ENCODE peak calls at places on chromosomes 11 and 22, in six cellular contexts. W is heart left ventricle, H is ovary, G is endothelial cell of umbilical vein, N is right lobe of liver, P is GM12891. F is an unnamed sample.

GRCh38 chr11:64998141-64998540 is 1.4 kb upstream of the BATF2 start:
- DNase-seq in W (no peak), H (no peak), G (no peak), N (no peak), P (no peak), F (no peak)

GRCh38 chr22:22235564-22235963 is 9.0 kb upstream of the VPREB1 start:
- DNase-seq in W (no peak), H (no peak), G (peak), N (no peak), P (peak), F (no peak)

GRCh38 chr11:8285796-8286195 is 22.1 kb upstream of the LMO1 start:
- DNase-seq in W (no peak), H (no peak), G (no peak), N (no peak), P (no peak), F (no peak)

GRCh38 chr22:23117275-23117674 is 24.5 kb downstream of the RSPH14 start:
- DNase-seq in W (no peak), H (peak), G (no peak), N (no peak), P (no peak), F (no peak)

GRCh38 chr11:64053699-64054098 is 18.0 kb downstream of the FLRT1 start:
- DNase-seq in W (no peak), H (no peak), G (no peak), N (no peak), P (no peak), F (no peak)

GRCh38 chr11:69662806-69663205 is 12.3 kb downstream of the LTO1 start:
- DNase-seq in W (peak), H (no peak), G (no peak), N (peak), P (no peak), F (no peak)

GRCh38 chr22:40791241-40791640 is 27.9 kb downstream of the SLC25A17 start:
- DNase-seq in W (no peak), H (no peak), G (peak), N (no peak), P (no peak), F (no peak)

GRCh38 chr11:359181-359714 is 10.1 kb upstream of the B4GALNT4 start:
- DNase-seq in W (no peak), H (peak), G (no peak), N (peak), P (no peak), F (no peak)

GRCh38 chr11:44147751-44148150 is 52.3 kb downstream of the EXT2 start:
- DNase-seq in W (no peak), H (no peak), G (no peak), N (no peak), P (no peak), F (no peak)

GRCh38 chr22:19398206-19398605 is 33.3 kb downstream of the HIRA start:
- DNase-seq in W (no peak), H (no peak), G (no peak), N (no peak), P (no peak), F (no peak)

GRCh38 chr11:112525270-112525669 is 264.6 kb upstream of the PLET1 start:
- DNase-seq in W (no peak), H (no peak), G (no peak), N (no peak), P (no peak), F (no peak)

GRCh38 chr11:849951-850776 is 7.5 kb downstream of the TSPAN4 start:
- DNase-seq in W (no peak), H (no peak), G (no peak), N (no peak), P (no peak), F (no peak)

GRCh38 chr22:18056161-18056666 is 21.6 kb upstream of the PEX26 start:
- DNase-seq in W (no peak), H (no peak), G (peak), N (no peak), P (no peak), F (no peak)

GRCh38 chr11:18243783-18244362 is 4.6 kb downstream of the SAA2 start:
- DNase-seq in W (no peak), H (no peak), G (peak), N (no peak), P (no peak), F (peak)

GRCh38 chr22:41411021-41411851 is 29.5 kb downstream of the TEF start:
- DNase-seq in W (no peak), H (peak), G (no peak), N (no peak), P (no peak), F (no peak)

GRCh38 chr22:23263651-23264555 is 83.6 kb downstream of the BCR start:
- DNase-seq in W (no peak), H (no peak), G (no peak), N (no peak), P (no peak), F (no peak)

GRCh38 chr22:40036591-40037225 is 42.0 kb downstream of the FAM83F start:
- DNase-seq in W (no peak), H (no peak), G (peak), N (peak), P (peak), F (peak)

GRCh38 chr11:6544921-6545850 is 48.1 kb downstream of the DNHD1 start:
- DNase-seq in W (no peak), H (no peak), G (no peak), N (no peak), P (no peak), F (no peak)

GRCh38 chr11:115348404-115348803 is 155.8 kb downstream of the CADM1 start:
- DNase-seq in W (no peak), H (no peak), G (no peak), N (no peak), P (no peak), F (no peak)

GRCh38 chr22:24550902-24551229 is 4.1 kb downstream of the GUCD1 start:
- DNase-seq in W (no peak), H (no peak), G (no peak), N (no peak), P (no peak), F (no peak)

GRCh38 chr11:65448418-65449196 is 26.0 kb downstream of the NEAT1 start:
- DNase-seq in W (no peak), H (no peak), G (peak), N (peak), P (no peak), F (no peak)

GRCh38 chr11:16713594-16713993 is 24.9 kb upstream of the C11orf58 start:
- DNase-seq in W (no peak), H (no peak), G (no peak), N (no peak), P (no peak), F (no peak)

GRCh38 chr11:133892584-133893380 is 47.5 kb upstream of the SPATA19 start:
- DNase-seq in W (no peak), H (no peak), G (no peak), N (no peak), P (no peak), F (no peak)

GRCh38 chr11:67576742-67577475 is 6.7 kb upstream of the GSTP1 start:
- DNase-seq in W (no peak), H (no peak), G (no peak), N (no peak), P (no peak), F (no peak)

GRCh38 chr11:65553301-65554001 is 4.7 kb downstream of the LTBP3 start:
- DNase-seq in W (no peak), H (no peak), G (no peak), N (no peak), P (no peak), F (no peak)

GRCh38 chr11:7672960-7673723 is at the start of gene CYB5R2:
- DNase-seq in W (peak), H (peak), G (peak), N (peak), P (no peak), F (peak)

GRCh38 chr11:94775576-94776327 is 7.6 kb downstream of the AMOTL1 start:
- DNase-seq in W (no peak), H (no peak), G (no peak), N (peak), P (no peak), F (no peak)

GRCh38 chr11:134945993-134946392 is 534.0 kb upstream of the B3GAT1 start:
- DNase-seq in W (no peak), H (no peak), G (no peak), N (no peak), P (no peak), F (no peak)

GRCh38 chr11:63999349-64000025 is 13.2 kb downstream of the OTUB1 start:
- DNase-seq in W (peak), H (peak), G (no peak), N (peak), P (peak), F (no peak)

GRCh38 chr11:38687008-38687407 is 2089.0 kb upstream of the RAG2 start:
- DNase-seq in W (no peak), H (no peak), G (no peak), N (no peak), P (no peak), F (no peak)

GRCh38 chr22:44583854-44584253 is 85.8 kb upstream of the RTL6 start:
- DNase-seq in W (peak), H (peak), G (no peak), N (peak), P (no peak), F (no peak)

GRCh38 chr11:121514998-121515671 is 62.4 kb upstream of the SORL1-AS1 start:
- DNase-seq in W (no peak), H (no peak), G (no peak), N (no peak), P (no peak), F (no peak)

GRCh38 chr11:102935514-102935913 is 20.0 kb downstream of the MMP13 start:
- DNase-seq in W (no peak), H (no peak), G (no peak), N (no peak), P (no peak), F (no peak)

GRCh38 chr11:134823970-134824369 is 411.9 kb upstream of the B3GAT1 start:
- DNase-seq in W (no peak), H (no peak), G (no peak), N (no peak), P (no peak), F (no peak)

DNA sequence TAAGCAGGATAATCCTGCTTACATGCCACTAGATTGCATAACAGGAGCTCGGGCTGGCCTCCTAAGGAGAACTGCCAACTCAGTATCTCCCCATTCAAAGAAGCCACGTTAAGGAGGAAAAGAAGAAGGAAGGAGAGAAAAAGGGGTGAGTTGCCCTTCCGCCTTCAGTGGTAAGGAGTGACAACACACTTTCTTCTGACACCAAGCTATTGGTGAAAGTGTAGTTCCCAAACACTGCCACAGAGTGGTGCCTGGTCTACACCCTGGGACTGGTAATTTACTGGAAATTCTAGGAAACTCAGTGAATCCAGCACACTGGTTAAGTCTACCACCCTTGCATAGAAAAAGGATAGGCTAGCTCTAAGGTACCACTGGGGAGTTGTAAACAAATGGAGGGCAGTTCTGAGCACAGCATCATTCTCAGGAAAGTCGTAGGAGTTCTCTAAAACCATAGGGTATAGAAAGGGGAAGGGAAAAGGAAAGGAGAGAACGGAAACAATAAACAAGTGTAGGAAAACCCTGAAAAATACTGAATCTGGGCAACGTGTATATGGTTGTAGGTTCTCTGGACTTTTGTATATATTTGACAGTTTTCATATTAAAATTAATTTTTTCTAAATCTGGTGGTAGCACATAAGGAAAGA is 58.2 kb downstream of the RRAS2 start:
- DNase-seq in W (no peak), H (peak), G (peak), N (peak), P (no peak), F (peak)
- TF ChIP-seq POLR2A in W (no peak), H (no peak), G (peak), N (no peak), P (no peak), F (no peak)

DNA sequence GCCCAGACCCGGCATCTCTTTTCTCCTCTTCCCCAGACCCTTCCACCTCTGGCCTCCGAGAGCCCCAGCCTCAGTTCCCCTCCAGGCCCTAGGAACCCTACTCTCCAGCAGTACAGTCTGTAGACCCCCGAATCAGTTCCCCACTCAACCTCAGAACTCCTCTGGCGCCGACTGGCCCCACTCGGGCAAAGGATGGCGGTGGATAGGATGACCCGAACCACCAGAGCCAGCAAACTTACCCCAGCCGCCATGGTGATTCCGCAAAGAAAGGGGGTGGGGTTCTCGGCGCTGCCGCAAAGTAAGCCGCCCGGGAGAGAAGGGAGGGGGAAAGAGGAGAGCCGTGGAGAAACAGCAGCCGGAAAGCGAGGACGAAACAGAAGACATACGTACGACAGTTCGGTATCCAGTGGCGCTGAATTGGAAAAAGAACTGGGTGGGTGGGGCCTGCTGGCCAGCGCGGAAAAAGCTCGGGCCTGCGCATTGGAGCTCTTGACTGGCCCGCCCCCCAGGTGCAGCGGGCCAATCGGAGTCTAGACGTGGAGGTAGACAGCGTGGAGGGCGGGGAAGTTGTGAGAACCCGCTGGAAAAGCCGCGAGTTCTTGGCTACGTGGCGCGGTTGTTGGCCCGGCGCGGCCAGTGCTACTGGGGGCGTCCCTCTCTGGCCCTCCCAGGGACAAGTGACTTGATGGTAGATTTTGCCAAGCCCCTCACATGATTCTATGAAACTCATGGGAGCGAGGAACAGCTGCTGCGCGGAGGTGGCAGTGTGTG is at the start of gene EEF1G:
- DNase-seq in W (peak), H (peak), G (peak), N (peak), P (peak), F (peak)
- TF ChIP-seq POLR2A in W (peak), H (peak), G (peak), N (peak), P (peak), F (peak)

GRCh38 chr11:3378426-3379423 is at the start of gene ZNF195:
- DNase-seq in W (peak), H (peak), G (peak), N (peak), P (peak), F (peak)

GRCh38 chr11:3381794-3382193 is 2.8 kb upstream of the ZNF195 start:
- DNase-seq in W (no peak), H (no peak), G (no peak), N (no peak), P (no peak), F (no peak)

GRCh38 chr11:3375552-3375951 is 3.4 kb downstream of the ZNF195 start:
- DNase-seq in W (no peak), H (no peak), G (no peak), N (no peak), P (no peak), F (no peak)

GRCh38 chr11:3382613-3383275 is 3.8 kb upstream of the ZNF195 start:
- DNase-seq in W (no peak), H (no peak), G (no peak), N (no peak), P (no peak), F (no peak)

DNA sequence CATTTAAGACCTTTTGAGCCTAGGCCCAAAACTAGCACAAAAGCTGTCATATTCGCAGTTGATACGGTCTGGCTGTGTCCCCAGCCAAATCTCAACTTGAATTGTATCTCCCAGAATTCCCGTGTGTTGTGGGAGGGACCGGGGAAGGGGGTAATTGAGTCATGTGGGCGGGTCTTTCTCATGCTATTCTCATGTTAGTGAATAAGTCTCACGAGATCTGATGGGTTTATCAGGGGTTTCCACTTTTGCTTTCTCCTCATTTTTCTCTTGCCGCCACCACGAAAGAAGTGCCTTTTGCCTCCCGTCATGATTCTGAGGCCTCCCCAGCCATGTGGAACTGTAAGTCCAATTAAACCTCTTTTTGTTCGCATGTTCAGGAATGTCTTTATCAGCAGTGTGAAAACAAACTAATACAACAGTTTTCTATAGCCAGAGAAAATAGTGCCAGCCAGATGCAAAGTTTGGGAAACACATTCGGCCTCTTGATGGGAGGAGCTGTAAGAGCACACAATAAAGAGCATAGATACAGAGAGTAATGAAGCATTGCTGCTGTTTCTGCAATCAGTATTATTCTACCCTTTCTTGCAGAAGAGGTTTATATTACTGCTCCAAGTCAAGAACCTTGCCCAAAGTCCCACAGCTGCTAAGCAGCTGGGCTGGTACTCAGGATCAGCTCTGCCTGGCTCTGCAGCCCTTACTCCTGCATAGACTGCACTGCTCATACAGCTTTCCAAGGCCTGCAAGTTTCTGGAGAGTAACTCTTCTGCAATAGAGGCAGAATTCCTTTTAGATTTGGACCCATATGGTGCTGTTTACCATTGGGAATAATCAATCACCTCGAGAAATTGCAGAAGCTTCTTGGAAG is 2.0 kb upstream of the ZNF195 start:
- DNase-seq in W (no peak), H (peak), G (no peak), N (no peak), P (no peak), F (no peak)
- TF ChIP-seq POLR2A in W (no peak), H (no peak), G (no peak), N (no peak), P (no peak), F (no peak)

GRCh38 chr22:30260276-30260675 is 6.4 kb downstream of the OSM start:
- DNase-seq in W (no peak), H (no peak), G (no peak), N (no peak), P (no peak), F (no peak)

GRCh38 chr22:30262112-30262511 is 4.5 kb downstream of the OSM start:
- DNase-seq in W (no peak), H (no peak), G (no peak), N (no peak), P (no peak), F (no peak)

GRCh38 chr22:30260682-30261081 is 6.0 kb downstream of the OSM start:
- DNase-seq in W (no peak), H (no peak), G (no peak), N (no peak), P (no peak), F (no peak)

GRCh38 chr22:30262917-30263741 is 3.5 kb downstream of the OSM start:
- DNase-seq in W (peak), H (peak), G (peak), N (peak), P (peak), F (no peak)

GRCh38 chr22:30261134-30261533 is 5.5 kb downstream of the OSM start:
- DNase-seq in W (no peak), H (no peak), G (no peak), N (no peak), P (no peak), F (no peak)
- TF ChIP-seq POLR2A in W (no peak), H (no peak), G (no peak), N (no peak), P (no peak), F (no peak)

DNA sequence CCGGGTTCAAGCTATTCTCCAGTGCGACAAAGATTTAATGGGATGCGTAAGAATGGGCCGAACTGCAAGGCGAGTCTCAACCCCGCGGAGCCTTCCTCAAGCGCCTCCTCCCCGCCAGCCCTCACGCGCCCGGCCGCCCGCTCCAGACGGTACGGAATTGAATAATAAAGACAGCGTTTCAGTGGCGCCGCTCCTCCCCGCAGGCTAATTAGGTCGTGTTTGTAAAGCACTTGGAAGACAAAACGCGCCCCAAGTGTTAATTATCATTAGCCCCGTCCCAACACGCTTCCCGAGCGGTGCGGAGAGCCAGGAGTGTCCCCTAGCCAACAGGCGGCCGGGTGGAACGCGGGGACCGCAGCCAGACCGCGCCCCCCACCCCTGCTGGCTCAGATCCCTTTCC is 192.0 kb downstream of the BUD13 start:
- DNase-seq in W (no peak), H (no peak), G (no peak), N (no peak), P (no peak), F (no peak)
- TF ChIP-seq POLR2A in W (no peak), H (no peak), G (no peak), N (no peak), P (no peak), F (no peak)

F was measured in HCT116.